ENCODE peak calls at places on chromosomes 12 and 14, in six cellular contexts. M is AG04450, N is bronchial epithelial cell, V is fibroblast of mammary gland, A is astrocyte of the spinal cord, B is AG09309. E is an unnamed sample.

GRCh38 chr14:98935921-98936320 is 336.1 kb downstream of the BCL11B start:
- DNase-seq in M (no peak), N (no peak), V (no peak), A (no peak), B (no peak), E (no peak)

GRCh38 chr12:24534632-24535031 is 414.3 kb downstream of the BCAT1 start:
- DNase-seq in M (no peak), N (no peak), V (peak), A (no peak), B (no peak), E (no peak)

GRCh38 chr12:84508325-84508861 is 404.2 kb downstream of the SLC6A15 start:
- DNase-seq in M (no peak), N (peak), V (peak), A (peak), B (peak), E (peak)

GRCh38 chr14:49594347-49595089 is 4.2 kb upstream of the LRR1 start:
- DNase-seq in M (peak), N (peak), V (peak), A (peak), B (no peak), E (peak)

GRCh38 chr12:108307006-108307405 is 32.1 kb downstream of the CMKLR1 start:
- DNase-seq in M (no peak), N (no peak), V (peak), A (peak), B (peak), E (peak)

GRCh38 chr14:74219806-74220205 is 19.4 kb upstream of the VSX2 start:
- DNase-seq in M (no peak), N (no peak), V (no peak), A (no peak), B (no peak), E (no peak)

GRCh38 chr14:92549096-92549852 is 35.7 kb downstream of the RIN3 start:
- DNase-seq in M (no peak), N (no peak), V (no peak), A (no peak), B (no peak), E (peak)

GRCh38 chr12:4270016-4270669 is 3.4 kb upstream of the CCND2 start:
- DNase-seq in M (no peak), N (peak), V (no peak), A (no peak), B (no peak), E (no peak)

GRCh38 chr12:121917950-121918678 is at the start of gene CFAP251:
- DNase-seq in M (no peak), N (peak), V (no peak), A (peak), B (no peak), E (peak)

GRCh38 chr14:65321370-65321875 is 91.1 kb upstream of the FUT8 start:
- DNase-seq in M (no peak), N (peak), V (no peak), A (no peak), B (no peak), E (peak)

GRCh38 chr14:52781629-52782028 is 9.8 kb downstream of the GNPNAT1 start:
- DNase-seq in M (no peak), N (no peak), V (no peak), A (no peak), B (no peak), E (no peak)

GRCh38 chr12:65823481-65824313 is 586 bp upstream of the HMGA2 start:
- DNase-seq in M (no peak), N (peak), V (peak), A (no peak), B (no peak), E (peak)

GRCh38 chr12:95634622-95635621 is 83.6 kb upstream of the USP44 start:
- DNase-seq in M (peak), N (peak), V (no peak), A (peak), B (no peak), E (peak)

GRCh38 chr14:77623201-77623600 is 6.8 kb upstream of the SPTLC2 start:
- DNase-seq in M (no peak), N (no peak), V (no peak), A (no peak), B (no peak), E (no peak)

GRCh38 chr14:68245146-68246073 is 425.8 kb downstream of the RAD51B start:
- DNase-seq in M (no peak), N (peak), V (peak), A (peak), B (no peak), E (peak)

GRCh38 chr12:53145383-53145782 is 35.1 kb upstream of the ZNF740 start:
- DNase-seq in M (no peak), N (peak), V (peak), A (no peak), B (peak), E (peak)

GRCh38 chr12:86496595-86496994 is 240.4 kb upstream of the MGAT4C start:
- DNase-seq in M (no peak), N (peak), V (no peak), A (no peak), B (no peak), E (no peak)

GRCh38 chr14:103641181-103641580 is 12.2 kb downstream of the KLC1 start:
- DNase-seq in M (no peak), N (peak), V (peak), A (peak), B (no peak), E (peak)

GRCh38 chr14:36940476-36940875 is 231.9 kb downstream of the SLC25A21 start:
- DNase-seq in M (no peak), N (no peak), V (no peak), A (no peak), B (no peak), E (no peak)

GRCh38 chr12:53505555-53506449 is 1.5 kb downstream of the NPFF start:
- DNase-seq in M (no peak), N (no peak), V (peak), A (no peak), B (no peak), E (peak)

GRCh38 chr14:95741051-95741490 is 27.1 kb upstream of the TCL1A start:
- DNase-seq in M (no peak), N (peak), V (no peak), A (no peak), B (no peak), E (no peak)

GRCh38 chr14:91250912-91251311 is 6.4 kb upstream of the GPR68 start:
- DNase-seq in M (no peak), N (no peak), V (no peak), A (no peak), B (no peak), E (no peak)

GRCh38 chr12:47715393-47715876 is 9.6 kb upstream of the RPAP3 start:
- DNase-seq in M (no peak), N (peak), V (peak), A (peak), B (no peak), E (peak)

GRCh38 chr12:47714823-47715386 is 9.1 kb upstream of the RPAP3 start:
- DNase-seq in M (no peak), N (no peak), V (no peak), A (no peak), B (no peak), E (no peak)

GRCh38 chr12:47717443-47718193 is 7.7 kb downstream of the ENDOU start:
- DNase-seq in M (peak), N (peak), V (peak), A (peak), B (peak), E (peak)

GRCh38 chr12:47717046-47717442 is 8.2 kb downstream of the ENDOU start:
- DNase-seq in M (no peak), N (no peak), V (no peak), A (no peak), B (no peak), E (no peak)

DNA sequence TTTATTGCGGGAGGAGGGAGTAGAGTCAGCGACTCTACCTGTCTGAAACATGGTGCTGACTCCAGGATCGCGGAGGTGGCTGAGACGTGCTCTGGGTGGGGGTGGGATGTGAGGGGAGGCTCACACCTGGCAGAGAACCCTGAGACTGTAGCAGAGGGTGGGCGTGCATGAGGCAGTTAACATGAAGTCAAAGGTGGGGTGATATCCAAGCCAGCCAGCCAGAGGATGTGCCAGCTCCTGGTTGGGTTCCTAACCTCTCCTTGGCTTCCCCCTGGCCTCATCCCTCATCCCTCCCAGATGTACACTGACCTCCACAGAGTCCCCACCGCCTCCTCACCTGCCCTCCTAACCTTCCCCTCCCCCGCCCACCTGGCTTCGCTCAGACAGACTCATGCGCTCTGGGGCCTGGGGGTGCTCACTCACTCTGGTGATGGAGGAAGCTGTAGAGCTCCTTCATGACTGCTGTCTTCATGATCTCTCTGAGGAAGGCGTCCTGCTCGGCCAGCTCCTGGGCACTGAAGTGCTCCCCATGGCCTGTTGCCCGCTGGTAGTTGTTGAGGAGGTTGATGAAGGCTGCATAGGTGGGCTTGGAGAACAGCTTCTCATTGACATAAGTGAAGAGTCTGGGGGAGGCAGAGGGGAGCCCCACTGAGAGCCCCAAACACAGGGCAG is 9.3 kb downstream of the ENDOU start:
- DNase-seq in M (no peak), N (no peak), V (no peak), A (no peak), B (no peak), E (no peak)
- H3K4me3 ChIP-seq in M (no peak), N (no peak), V (peak), A (no peak), B (no peak), E (no peak)

DNA sequence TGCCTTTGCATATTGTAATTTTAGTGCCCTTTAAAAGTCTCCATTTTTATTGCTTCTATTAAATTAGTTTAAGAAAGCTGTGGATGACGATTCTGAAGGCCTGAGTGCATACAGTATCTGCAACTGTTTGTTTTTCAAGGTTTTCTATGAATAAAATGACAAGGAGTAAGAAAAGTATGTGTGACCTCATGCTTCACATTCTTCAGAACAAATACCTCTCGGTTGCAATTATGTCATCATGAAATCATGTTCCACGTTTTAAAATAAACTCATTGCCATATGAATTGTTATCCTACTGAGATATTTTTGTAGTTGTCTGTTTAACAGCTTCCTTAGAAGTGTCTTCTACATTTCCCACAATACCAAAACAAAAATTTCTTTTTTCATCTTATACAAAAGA is 374.6 kb downstream of the MDGA2 start:
- DNase-seq in M (no peak), N (no peak), V (no peak), A (peak), B (no peak), E (no peak)
- TF ChIP-seq CTCF in M (no peak), N (no peak), V (no peak), A (no peak), B (no peak), E (no peak)

GRCh38 chr12:29996993-29997392 is 213.3 kb upstream of the TMTC1 start:
- DNase-seq in M (no peak), N (no peak), V (no peak), A (no peak), B (no peak), E (no peak)

GRCh38 chr12:29990971-29991370 is 207.2 kb upstream of the TMTC1 start:
- DNase-seq in M (no peak), N (no peak), V (no peak), A (peak), B (no peak), E (peak)

GRCh38 chr12:29991924-29992323 is 208.2 kb upstream of the TMTC1 start:
- DNase-seq in M (no peak), N (no peak), V (peak), A (no peak), B (no peak), E (peak)

GRCh38 chr12:29992366-29992765 is 208.6 kb upstream of the TMTC1 start:
- DNase-seq in M (no peak), N (no peak), V (no peak), A (no peak), B (no peak), E (no peak)
- H3K4me3 ChIP-seq in M (no peak), N (no peak), V (no peak), A (no peak), B (no peak), E (no peak)

GRCh38 chr14:59321184-59321952 is 132.9 kb downstream of the DAAM1 start:
- DNase-seq in M (no peak), N (peak), V (peak), A (peak), B (peak), E (no peak)

GRCh38 chr14:59317782-59318505 is 129.5 kb downstream of the DAAM1 start:
- DNase-seq in M (no peak), N (no peak), V (no peak), A (no peak), B (no peak), E (no peak)

GRCh38 chr14:59320771-59321170 is 132.3 kb downstream of the DAAM1 start:
- DNase-seq in M (no peak), N (no peak), V (peak), A (no peak), B (no peak), E (peak)

GRCh38 chr14:59317346-59317745 is 128.9 kb downstream of the DAAM1 start:
- DNase-seq in M (no peak), N (no peak), V (no peak), A (no peak), B (no peak), E (no peak)

DNA sequence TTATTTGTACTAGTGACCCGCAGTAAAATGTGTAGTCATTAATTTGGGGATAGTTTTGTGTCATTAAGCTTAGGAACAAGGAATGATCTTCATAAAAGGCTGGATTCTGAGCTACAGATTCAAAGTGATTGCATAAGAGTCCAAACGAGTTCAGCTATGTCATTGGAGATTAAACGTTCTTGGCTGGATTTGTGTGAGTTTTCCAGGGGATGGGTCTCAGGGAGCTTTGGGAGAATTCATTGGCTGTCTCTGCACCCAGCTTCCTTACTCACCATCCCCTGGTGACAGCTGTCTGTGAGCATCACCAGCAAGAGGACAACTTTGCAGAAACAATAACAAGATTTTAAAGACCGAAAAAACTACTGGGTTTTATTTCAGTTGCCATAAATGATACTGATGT is 130.4 kb downstream of the DAAM1 start:
- DNase-seq in M (no peak), N (no peak), V (no peak), A (no peak), B (no peak), E (no peak)
- TF ChIP-seq CTCF in M (no peak), N (no peak), V (no peak), A (no peak), B (no peak), E (no peak)

DNA sequence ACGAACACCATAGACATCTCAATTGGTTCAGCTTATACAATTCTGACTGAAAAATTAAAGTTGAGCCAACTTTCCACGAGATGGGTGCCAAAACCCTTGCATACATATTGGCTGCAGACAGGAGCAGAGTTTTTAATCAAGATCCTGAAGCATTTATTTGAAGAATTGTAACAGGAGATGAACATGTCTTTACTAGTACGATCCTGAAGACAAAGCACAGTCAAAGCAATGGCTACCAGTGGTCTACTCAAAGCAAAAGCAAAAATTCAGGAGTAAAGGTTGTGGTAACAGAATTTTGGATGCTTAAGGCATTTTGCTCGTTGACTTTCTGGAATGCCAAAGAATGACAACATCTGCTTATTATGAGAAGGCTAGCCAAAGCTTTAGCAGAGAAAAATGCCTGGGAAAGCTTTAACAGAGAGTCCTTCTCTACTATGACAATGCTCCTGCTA is 20.7 kb downstream of the ZDHHC17 start:
- DNase-seq in M (peak), N (peak), V (peak), A (peak), B (no peak), E (peak)
- H3K4me3 ChIP-seq in M (no peak), N (no peak), V (no peak), A (no peak), B (no peak), E (peak)